ENCODE peak calls at places on chromosome 1, in four cellular contexts. O is heart left ventricle, S is T-helper 1 cell, F is AG20443. C is an unnamed sample.

GRCh38 chr1:67534627-67535065 is 104.4 kb upstream of the SERBP1 start:
- DNase-seq in O (no peak), S (no peak), F (no peak), C (peak; percentile 75)

GRCh38 chr1:19765623-19766022 is 34.1 kb downstream of the TMCO4 start:
- DNase-seq in O (no peak), S (peak; percentile 21), F (peak; percentile 95), C (peak; percentile 68)

GRCh38 chr1:110243581-110243980 is 33.5 kb downstream of the KCNC4 start:
- DNase-seq in O (no peak), F (no peak), S (peak; percentile 4), C (no peak)

GRCh38 chr1:50332941-50333594 is 90.2 kb downstream of the DMRTA2 start:
- DNase-seq in F (peak; percentile 85), S (peak; percentile 28), O (peak; percentile 86), C (peak; percentile 18)

GRCh38 chr1:52976183-52977035 is 49.3 kb downstream of the SCP2 start:
- DNase-seq in S (no peak), F (no peak), O (no peak), C (no peak)

GRCh38 chr1:209455666-209456065 is 127.8 kb upstream of the CAMK1G start:
- DNase-seq in S (no peak), F (no peak), O (no peak), C (no peak)

GRCh38 chr1:36204347-36204909 is 19.8 kb upstream of the THRAP3 start:
- DNase-seq in S (no peak), F (peak; percentile 7), O (no peak), C (peak; percentile 78)

GRCh38 chr1:97364086-97364485 is 556.7 kb downstream of the DPYD start:
- DNase-seq in O (no peak), F (peak; percentile 42), S (no peak), C (no peak)

GRCh38 chr1:210298296-210298695 is 30.4 kb upstream of the HHAT start:
- DNase-seq in S (no peak), O (no peak), F (no peak), C (no peak)

GRCh38 chr1:70284366-70284765 is 63.2 kb downstream of the SRSF11 start:
- DNase-seq in O (no peak), S (no peak), F (no peak), C (no peak)

GRCh38 chr1:190608282-190608681 is 130.6 kb upstream of the BRINP3 start:
- DNase-seq in S (no peak), O (no peak), F (no peak), C (peak; percentile 11)